ENCODE peak calls at places on chromosome 1, in five cellular contexts. One of them, this sample, is unnamed.

GRCh38 chr1:169300854-169301253 is 66.7 kb downstream of the NME7 start:
- DNase-seq in adrenal gland: no peak
- DNase-seq in GM23248: no peak
- DNase-seq in left ventricle myocardium inferior: no peak
- DNase-seq in lung: no peak
- DNase-seq in this sample: no peak

GRCh38 chr1:207058878-207059867 is 6.1 kb downstream of the PFKFB2 start:
- DNase-seq in lung: no peak
- DNase-seq in adrenal gland: no peak
- DNase-seq in GM23248: no peak
- DNase-seq in left ventricle myocardium inferior: no peak
- DNase-seq in this sample: no peak

GRCh38 chr1:205492201-205492667 is 12.2 kb upstream of the CDK18 start:
- DNase-seq in lung: no peak
- DNase-seq in adrenal gland: no peak
- DNase-seq in GM23248: no peak
- DNase-seq in left ventricle myocardium inferior: no peak
- DNase-seq in this sample: no peak

GRCh38 chr1:190754769-190755168 is 277.1 kb upstream of the BRINP3 start:
- DNase-seq in lung: no peak
- DNase-seq in GM23248: peak; percentile 0
- DNase-seq in left ventricle myocardium inferior: no peak
- DNase-seq in adrenal gland: no peak
- DNase-seq in this sample: no peak

GRCh38 chr1:111126354-111126753 is 13.5 kb downstream of the DRAM2 start:
- DNase-seq in lung: no peak
- DNase-seq in adrenal gland: no peak
- DNase-seq in GM23248: no peak
- DNase-seq in left ventricle myocardium inferior: no peak
- DNase-seq in this sample: no peak

GRCh38 chr1:19163261-19163660 is 46.8 kb downstream of the UBR4 start:
- DNase-seq in GM23248: peak; percentile 91
- DNase-seq in left ventricle myocardium inferior: no peak
- DNase-seq in adrenal gland: peak; percentile 55
- DNase-seq in lung: no peak
- DNase-seq in this sample: no peak

GRCh38 chr1:93324486-93325464 is 20.9 kb upstream of the DR1 start:
- DNase-seq in adrenal gland: no peak
- DNase-seq in lung: no peak
- DNase-seq in left ventricle myocardium inferior: no peak
- DNase-seq in GM23248: peak; percentile 85
- DNase-seq in this sample: no peak

GRCh38 chr1:17700981-17701870 is 53.9 kb upstream of the ACTL8 start:
- DNase-seq in adrenal gland: no peak
- DNase-seq in GM23248: no peak
- DNase-seq in lung: no peak
- DNase-seq in left ventricle myocardium inferior: no peak
- DNase-seq in this sample: no peak

GRCh38 chr1:164659621-164660414 is 100.8 kb downstream of the PBX1 start:
- DNase-seq in adrenal gland: no peak
- DNase-seq in left ventricle myocardium inferior: no peak
- DNase-seq in GM23248: no peak
- DNase-seq in lung: peak; percentile 67
- DNase-seq in this sample: no peak

GRCh38 chr1:13782634-13782995 is 82.6 kb downstream of the PRDM2 start:
- DNase-seq in left ventricle myocardium inferior: no peak
- DNase-seq in lung: no peak
- DNase-seq in adrenal gland: no peak
- DNase-seq in GM23248: peak; percentile 14
- DNase-seq in this sample: no peak

GRCh38 chr1:13783551-13783950 is 83.6 kb downstream of the PRDM2 start:
- DNase-seq in adrenal gland: no peak
- DNase-seq in left ventricle myocardium inferior: no peak
- DNase-seq in lung: no peak
- DNase-seq in GM23248: peak; percentile 60
- DNase-seq in this sample: no peak

GRCh38 chr1:13780780-13781179 is 80.8 kb downstream of the PRDM2 start:
- DNase-seq in GM23248: no peak
- DNase-seq in adrenal gland: no peak
- DNase-seq in left ventricle myocardium inferior: no peak
- DNase-seq in lung: no peak
- DNase-seq in this sample: no peak

GRCh38 chr1:13781228-13781627 is 81.2 kb downstream of the PRDM2 start:
- DNase-seq in GM23248: no peak
- DNase-seq in adrenal gland: no peak
- DNase-seq in lung: no peak
- DNase-seq in left ventricle myocardium inferior: no peak
- DNase-seq in this sample: no peak

GRCh38 chr1:13781907-13782633 is 82.1 kb downstream of the PRDM2 start:
- DNase-seq in left ventricle myocardium inferior: no peak
- DNase-seq in lung: no peak
- DNase-seq in adrenal gland: peak; percentile 33
- DNase-seq in GM23248: peak; percentile 86
- DNase-seq in this sample: no peak
- H3K4me3 ChIP-seq in left ventricle myocardium inferior: no peak overlapping the region
- H3K4me3 ChIP-seq in lung: no peak overlapping the region
- H3K4me3 ChIP-seq in adrenal gland: no peak overlapping the region
- H3K4me3 ChIP-seq in GM23248: peak overlapping the region; percentile 56
- H3K4me3 ChIP-seq in this sample: peak overlapping the region; percentile 48

GRCh38 chr1:193113258-193113991 is 8.2 kb upstream of the GLRX2 start:
- DNase-seq in adrenal gland: no peak
- DNase-seq in lung: no peak
- DNase-seq in left ventricle myocardium inferior: no peak
- DNase-seq in GM23248: no peak
- DNase-seq in this sample: no peak

GRCh38 chr1:193114485-193115095 is 7.2 kb upstream of the CDC73 start:
- DNase-seq in lung: no peak
- DNase-seq in GM23248: no peak
- DNase-seq in left ventricle myocardium inferior: no peak
- DNase-seq in adrenal gland: no peak
- DNase-seq in this sample: no peak

GRCh38 chr1:193113992-193114332 is 7.9 kb upstream of the CDC73 start:
- DNase-seq in left ventricle myocardium inferior: no peak
- DNase-seq in adrenal gland: no peak
- DNase-seq in lung: no peak
- DNase-seq in GM23248: no peak
- DNase-seq in this sample: no peak

GRCh38 chr1:193118194-193118593 is 3.6 kb upstream of the CDC73 start:
- DNase-seq in GM23248: no peak
- DNase-seq in adrenal gland: no peak
- DNase-seq in lung: no peak
- DNase-seq in left ventricle myocardium inferior: no peak
- DNase-seq in this sample: no peak

DNA sequence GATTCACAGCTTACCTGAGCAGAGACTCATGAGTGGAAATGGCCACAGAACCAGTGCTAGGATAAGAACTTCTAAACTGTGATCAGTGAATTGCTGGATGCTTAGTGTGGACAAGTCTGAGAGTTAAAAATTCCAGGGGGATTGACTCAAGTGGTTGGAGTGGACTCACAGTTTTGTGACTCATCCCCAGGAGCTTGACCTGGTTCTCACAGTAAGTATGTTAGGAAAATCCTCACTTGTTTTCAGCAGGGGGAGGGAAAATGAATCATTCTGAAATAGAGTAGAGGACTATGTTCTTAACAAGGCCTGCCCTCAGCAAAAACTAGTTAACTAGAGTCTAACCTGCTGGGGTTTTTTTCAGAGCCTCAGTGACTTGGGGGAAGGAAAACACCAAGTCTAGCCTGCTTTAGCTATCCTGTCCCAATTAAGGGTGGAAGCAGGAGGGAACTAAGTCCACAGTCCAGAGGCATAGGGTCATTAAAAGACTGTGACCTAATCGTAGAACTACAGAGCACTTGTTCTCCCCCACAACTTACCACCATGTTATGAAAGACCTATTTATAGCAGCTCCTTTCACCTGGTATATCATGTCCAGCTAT is 6.1 kb upstream of the CDC73 start:
- DNase-seq in left ventricle myocardium inferior: no peak
- DNase-seq in adrenal gland: peak; percentile 77
- DNase-seq in lung: no peak
- DNase-seq in GM23248: peak; percentile 99
- DNase-seq in this sample: no peak
- H3K27ac ChIP-seq in left ventricle myocardium inferior: peak overlapping the region; percentile 63
- H3K27ac ChIP-seq in adrenal gland: peak overlapping the region; percentile 77
- H3K27ac ChIP-seq in lung: peak overlapping the region; percentile 91
- H3K27ac ChIP-seq in GM23248: peak overlapping the region; percentile 86
- H3K27ac ChIP-seq in this sample: peak overlapping the region; percentile 55

GRCh38 chr1:89878256-89878655 is 57.4 kb downstream of the LRRC8D start:
- DNase-seq in lung: no peak
- DNase-seq in adrenal gland: no peak
- DNase-seq in GM23248: no peak
- DNase-seq in left ventricle myocardium inferior: no peak
- DNase-seq in this sample: no peak
- H3K36me3 ChIP-seq in lung: no peaks in the 10 kb centered on the region
- H3K36me3 ChIP-seq in adrenal gland: no peaks in the 10 kb centered on the region
- H3K36me3 ChIP-seq in GM23248: no peaks in the 10 kb centered on the region
- H3K36me3 ChIP-seq in left ventricle myocardium inferior: no peaks in the 10 kb centered on the region
- H3K36me3 ChIP-seq in this sample: no peaks in the 10 kb centered on the region

DNA sequence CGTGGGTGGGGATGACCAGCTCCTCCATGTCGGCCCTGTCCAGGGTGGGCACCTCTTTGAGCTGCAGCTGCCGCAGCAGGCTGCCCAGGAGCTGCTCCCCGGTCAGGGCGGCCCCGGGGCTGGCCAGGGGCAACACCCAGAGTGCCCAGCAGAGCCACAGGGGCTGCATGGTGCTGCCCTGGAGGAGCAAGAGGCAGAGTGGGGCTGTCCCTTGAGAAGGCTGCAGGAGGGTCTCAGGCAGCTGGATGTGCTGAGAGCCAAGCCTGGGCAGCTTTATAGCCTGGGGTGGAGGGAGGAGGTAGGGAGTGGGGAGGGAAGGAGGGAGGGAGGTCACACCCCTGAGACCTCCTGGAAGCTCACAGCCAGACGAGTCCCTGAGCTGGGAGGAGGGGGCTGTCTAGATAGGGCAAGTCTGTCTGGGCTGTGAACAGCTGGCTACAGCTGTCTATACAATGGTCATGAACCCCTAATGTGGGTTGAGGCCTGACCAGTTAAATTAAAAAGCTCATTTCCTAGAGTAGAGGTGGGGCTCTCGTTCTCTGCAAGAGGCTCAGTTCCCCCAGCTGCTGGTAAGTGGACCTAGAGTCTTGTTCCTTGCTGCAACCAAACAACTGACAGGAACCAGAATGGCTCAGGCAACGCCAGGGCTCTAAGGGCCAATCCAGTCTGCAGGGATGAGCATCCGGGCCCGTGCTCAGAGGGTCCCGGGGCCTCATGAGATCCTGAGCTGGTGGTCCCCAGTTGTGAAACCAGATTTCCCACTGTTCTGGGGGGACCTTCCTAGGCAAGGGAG is at the start of gene LEFTY1:
- DNase-seq in adrenal gland: no peak
- DNase-seq in GM23248: no peak
- DNase-seq in left ventricle myocardium inferior: no peak
- DNase-seq in lung: no peak
- DNase-seq in this sample: no peak
- H3K4me3 ChIP-seq in adrenal gland: no peak within 1 kb of the TSS
- H3K4me3 ChIP-seq in GM23248: no peak within 1 kb of the TSS
- H3K4me3 ChIP-seq in left ventricle myocardium inferior: no peak within 1 kb of the TSS
- H3K4me3 ChIP-seq in lung: no peak within 1 kb of the TSS
- H3K4me3 ChIP-seq in this sample: no peak within 1 kb of the TSS

GRCh38 chr1:43930168-43930948 is 3.2 kb upstream of the ARTN start:
- DNase-seq in lung: no peak
- DNase-seq in left ventricle myocardium inferior: no peak
- DNase-seq in adrenal gland: no peak
- DNase-seq in GM23248: peak; percentile 13
- DNase-seq in this sample: no peak
- H3K27ac ChIP-seq in lung: no peak overlapping the region
- H3K27ac ChIP-seq in left ventricle myocardium inferior: no peak overlapping the region
- H3K27ac ChIP-seq in adrenal gland: no peak overlapping the region
- H3K27ac ChIP-seq in GM23248: no peak overlapping the region
- H3K27ac ChIP-seq in this sample: no peak overlapping the region

GRCh38 chr1:54052934-54053744 is at the start of the genes TCEANC2 and TMEM59:
- DNase-seq in left ventricle myocardium inferior: peak; percentile 97
- DNase-seq in GM23248: peak; percentile 100
- DNase-seq in adrenal gland: peak; percentile 99
- DNase-seq in lung: peak; percentile 98
- DNase-seq in this sample: peak; percentile 95
- H3K36me3 ChIP-seq in left ventricle myocardium inferior: peaks cover 2% of the 10 kb centered on the region
- H3K36me3 ChIP-seq in GM23248: no peaks in the 10 kb centered on the region
- H3K36me3 ChIP-seq in adrenal gland: no peaks in the 10 kb centered on the region
- H3K36me3 ChIP-seq in lung: no peaks in the 10 kb centered on the region
- H3K36me3 ChIP-seq in this sample: no peaks in the 10 kb centered on the region

DNA sequence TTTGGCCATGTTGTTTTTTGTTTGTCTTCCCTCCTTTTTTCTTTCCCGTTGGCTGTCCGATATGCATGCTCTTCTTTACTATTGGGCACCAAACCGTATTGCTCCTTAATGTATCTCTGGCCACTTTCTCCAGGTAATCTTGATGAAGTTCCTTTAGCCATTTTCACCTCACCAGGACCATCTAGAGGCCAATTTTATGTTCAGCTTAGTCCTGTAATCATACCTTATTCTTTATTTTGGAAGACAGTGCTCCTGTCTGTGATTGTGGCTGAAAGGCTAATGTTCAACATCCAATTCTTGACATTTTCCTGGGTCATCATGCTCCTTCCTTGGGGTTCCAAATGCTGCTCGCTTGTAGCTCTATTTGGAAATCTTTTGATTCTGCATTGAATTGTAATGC is 169.5 kb downstream of the S1PR1 start:
- DNase-seq in adrenal gland: no peak
- DNase-seq in lung: no peak
- DNase-seq in left ventricle myocardium inferior: no peak
- DNase-seq in GM23248: no peak
- DNase-seq in this sample: no peak
- H3K4me3 ChIP-seq in adrenal gland: no peak overlapping the region
- H3K4me3 ChIP-seq in lung: no peak overlapping the region
- H3K4me3 ChIP-seq in left ventricle myocardium inferior: no peak overlapping the region
- H3K4me3 ChIP-seq in GM23248: no peak overlapping the region
- H3K4me3 ChIP-seq in this sample: no peak overlapping the region

DNA sequence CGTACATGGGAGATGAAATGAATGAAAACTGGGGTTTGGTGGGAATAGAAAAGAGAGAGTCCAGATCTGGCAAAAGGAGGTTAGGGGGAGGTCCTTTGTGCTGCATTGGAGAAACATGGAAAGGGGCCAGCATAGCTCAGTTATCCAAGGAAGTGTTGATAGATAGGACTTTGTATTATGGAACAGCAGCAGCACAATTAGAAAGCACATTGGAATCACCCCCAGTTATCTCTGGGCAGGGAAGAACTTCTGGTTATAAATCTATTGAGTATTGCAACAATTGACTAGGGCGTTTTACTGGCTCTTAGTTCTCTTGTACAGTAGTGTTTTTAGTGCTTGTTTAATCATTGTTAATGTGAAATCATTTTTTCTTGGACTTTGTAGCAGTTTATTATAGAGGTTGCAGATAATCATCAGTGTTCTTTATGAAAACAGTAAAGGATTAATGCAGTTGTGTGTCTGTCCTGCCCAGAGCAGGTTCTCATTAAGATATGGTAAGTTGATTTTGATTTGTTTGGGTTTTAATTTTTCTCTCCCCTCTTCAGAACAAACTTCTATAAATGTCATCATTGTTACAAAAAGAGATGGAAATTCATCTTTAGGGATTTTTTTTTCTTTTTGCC is 76.6 kb downstream of the NR5A2 start:
- DNase-seq in lung: no peak
- DNase-seq in adrenal gland: no peak
- DNase-seq in left ventricle myocardium inferior: no peak
- DNase-seq in GM23248: no peak
- DNase-seq in this sample: no peak
- H3K27ac ChIP-seq in lung: no peak overlapping the region
- H3K27ac ChIP-seq in adrenal gland: no peak overlapping the region
- H3K27ac ChIP-seq in left ventricle myocardium inferior: no peak overlapping the region
- H3K27ac ChIP-seq in GM23248: no peak overlapping the region
- H3K27ac ChIP-seq in this sample: no peak overlapping the region